ENCODE peak calls at places on chromosomes 7 and 10, in ten cellular contexts. G is HepG2, A is sigmoid colon, Y is transverse colon, M is ovary, T is tibial nerve, D is upper lobe of left lung, U is suprapubic skin, X is SK-N-SH, S is K562. V is an unnamed sample. For H3K4me1 and H3K36me3, the result is how much of the 10 kb centered on the place peaks cover.

GRCh38 chr10:88934900-88935672 is 17.5 kb downstream of the ACTA2 start:
- DNase-seq in T (peak), A (peak), X (peak), M (peak), U (peak), S (peak), D (no peak), Y (peak), G (peak), V (peak)

GRCh38 chr10:14184841-14185500 is 145.8 kb downstream of the FRMD4A start:
- DNase-seq in T (no peak), G (peak), S (peak), Y (peak), M (no peak), A (no peak), X (no peak), D (no peak), U (no peak), V (no peak)

GRCh38 chr10:84267503-84268126 is 22.8 kb downstream of the RGR start:
- DNase-seq in D (no peak), A (no peak), M (no peak), G (peak), X (no peak), Y (peak), U (no peak), S (peak), T (no peak), V (peak)

GRCh38 chr7:41059796-41060195 is 643.1 kb downstream of the INHBA start:
- DNase-seq in D (no peak), Y (no peak), U (no peak), X (no peak), T (no peak), G (no peak), M (no peak), S (no peak), A (no peak), V (no peak)

GRCh38 chr7:6730343-6730633 is 23.5 kb upstream of the ZNF12 start:
- DNase-seq in X (no peak), M (peak), G (peak), U (no peak), D (no peak), S (peak), A (no peak), T (no peak), Y (no peak), V (no peak)

GRCh38 chr7:159063046-159063840 is 81.4 kb downstream of the VIPR2 start:
- DNase-seq in D (peak), M (no peak), X (no peak), U (no peak), S (no peak), Y (no peak), G (no peak), A (no peak), T (no peak), V (no peak)

GRCh38 chr10:16656886-16657285 is 135.2 kb upstream of the C1QL3 start:
- DNase-seq in G (no peak), U (no peak), S (no peak), M (no peak), X (no peak), T (no peak), D (no peak), A (no peak), Y (no peak), V (no peak)

GRCh38 chr7:85130702-85131101 is 56.2 kb downstream of the SEMA3D start:
- DNase-seq in D (no peak), A (no peak), U (no peak), M (no peak), S (no peak), X (no peak), T (no peak), Y (no peak), G (no peak), V (no peak)

GRCh38 chr10:51501396-51501795 is 198.0 kb downstream of the CSTF2T start:
- DNase-seq in M (no peak), S (no peak), Y (no peak), T (no peak), G (no peak), X (no peak), U (no peak), D (no peak), A (no peak), V (no peak)

GRCh38 chr7:129401968-129402860 is 32.0 kb upstream of the STRIP2 start:
- DNase-seq in S (no peak), X (no peak), D (no peak), Y (no peak), G (no peak), M (no peak), U (no peak), T (no peak), A (no peak), V (no peak)

GRCh38 chr7:45660901-45661211 is 86.7 kb downstream of the ADCY1 start:
- DNase-seq in S (no peak), T (no peak), A (no peak), D (no peak), Y (no peak), U (no peak), G (no peak), M (no peak), X (no peak), V (peak)

GRCh38 chr7:153190452-153190851 is 430.9 kb downstream of the ACTR3B start:
- DNase-seq in G (no peak), S (peak), X (peak), Y (no peak), A (no peak), M (no peak), T (no peak), D (no peak), U (no peak), V (no peak)

GRCh38 chr10:73588656-73589055 is 2.5 kb downstream of the USP54 start:
- DNase-seq in D (no peak), X (no peak), T (no peak), A (no peak), G (peak), Y (no peak), S (no peak), U (no peak), M (no peak), V (no peak)

GRCh38 chr7:98418636-98419315 is 17.9 kb upstream of the BAIAP2L1 start:
- DNase-seq in Y (peak), T (no peak), X (peak), S (peak), U (no peak), D (no peak), G (peak), M (no peak), A (no peak), V (peak)

GRCh38 chr7:471866-472639 is 47.6 kb downstream of the PDGFA start:
- DNase-seq in D (peak), X (no peak), U (peak), S (peak), M (peak), A (peak), T (no peak), G (peak), Y (peak), V (peak)

GRCh38 chr10:117740696-117741222 is 198.2 kb downstream of the EMX2 start:
- DNase-seq in X (no peak), Y (no peak), G (no peak), A (no peak), T (no peak), U (no peak), M (no peak), D (no peak), S (no peak), V (no peak)

GRCh38 chr7:31748084-31748483 is 61.1 kb downstream of the PPP1R17 start:
- DNase-seq in S (no peak), G (no peak), D (no peak), T (no peak), A (no peak), X (no peak), M (no peak), U (no peak), Y (no peak), V (no peak)

GRCh38 chr10:63467833-63468232 is 2.1 kb upstream of the JMJD1C start:
- DNase-seq in G (no peak), M (no peak), S (no peak), U (no peak), T (no peak), A (no peak), D (no peak), Y (no peak), X (peak), V (no peak)

GRCh38 chr7:71712653-71713180 is 580.8 kb downstream of the GALNT17 start:
- DNase-seq in U (no peak), S (no peak), T (no peak), Y (no peak), G (no peak), M (no peak), A (no peak), D (no peak), X (no peak), V (no peak)

GRCh38 chr10:131002031-131002861 is 309.3 kb downstream of the TCERG1L start:
- DNase-seq in M (no peak), T (no peak), Y (no peak), X (no peak), D (peak), S (no peak), A (no peak), U (no peak), G (no peak), V (no peak)

GRCh38 chr10:75011221-75011620 is 100.2 kb upstream of the SAMD8 start:
- DNase-seq in S (no peak), M (no peak), D (no peak), Y (no peak), T (no peak), U (no peak), G (no peak), A (no peak), X (no peak), V (no peak)

GRCh38 chr7:10973942-10974716 is 457 bp downstream of the PHF14 start:
- DNase-seq in M (peak), Y (peak), U (peak), T (no peak), G (peak), X (peak), A (no peak), D (peak), S (peak), V (peak)

GRCh38 chr7:139044813-139045794 is 9.3 kb upstream of the ZC3HAV1L start:
- DNase-seq in D (no peak), S (peak), Y (no peak), X (no peak), A (no peak), G (no peak), T (no peak), M (no peak), U (no peak), V (no peak)

GRCh38 chr7:19665399-19666008 is 43.3 kb downstream of the POLR1F start:
- DNase-seq in U (no peak), A (no peak), Y (no peak), G (peak), S (peak), T (no peak), D (no peak), X (peak), M (no peak), V (no peak)

GRCh38 chr10:32197423-32197822 is 141.2 kb upstream of the KIF5B start:
- DNase-seq in G (no peak), X (no peak), D (no peak), A (no peak), S (no peak), Y (no peak), T (no peak), M (no peak), U (no peak), V (no peak)

GRCh38 chr10:69496352-69497234 is 45.3 kb downstream of the TSPAN15 start:
- DNase-seq in Y (no peak), T (no peak), M (no peak), A (peak), U (no peak), S (no peak), G (no peak), X (no peak), D (no peak), V (no peak)

GRCh38 chr7:156947120-156947843 is 2.2 kb upstream of the NOM1 start:
- DNase-seq in D (no peak), T (no peak), U (no peak), G (peak), Y (no peak), A (no peak), X (no peak), S (no peak), M (no peak), V (no peak)

GRCh38 chr7:155591055-155591750 is 44.8 kb upstream of the CNPY1 start:
- DNase-seq in Y (peak), M (no peak), D (no peak), U (peak), S (peak), A (no peak), G (no peak), T (no peak), X (no peak), V (no peak)

GRCh38 chr7:102912742-102913141 is at the start of gene LRRC17:
- DNase-seq in T (no peak), G (no peak), Y (no peak), U (no peak), X (no peak), S (no peak), A (no peak), D (no peak), M (peak), V (no peak)

GRCh38 chr7:44583145-44583544 is 1.1 kb upstream of the TMED4 start:
- DNase-seq in M (no peak), X (no peak), T (no peak), A (no peak), G (no peak), Y (no peak), U (no peak), D (peak), S (no peak), V (no peak)

GRCh38 chr7:117009705-117010361 is 56.5 kb downstream of the ST7 start:
- DNase-seq in A (no peak), U (no peak), T (no peak), M (no peak), G (no peak), Y (no peak), S (no peak), D (no peak), X (no peak), V (no peak)

GRCh38 chr7:140478361-140479061 is 794 bp downstream of the MKRN1 start:
- DNase-seq in G (no peak), A (peak), X (peak), U (peak), T (no peak), D (no peak), M (peak), S (no peak), Y (peak), V (no peak)

GRCh38 chr7:7761974-7762769 is 43.8 kb upstream of the RPA3 start:
- DNase-seq in D (no peak), X (no peak), U (no peak), S (no peak), A (no peak), G (no peak), Y (no peak), T (no peak), M (no peak), V (no peak)

GRCh38 chr7:43540463-43540862 is 42.4 kb upstream of the STK17A start:
- DNase-seq in S (no peak), M (no peak), X (no peak), A (no peak), Y (no peak), D (no peak), T (no peak), G (no peak), U (no peak), V (no peak)

GRCh38 chr7:5237286-5237685 is 45.5 kb upstream of the SLC29A4 start:
- DNase-seq in G (no peak), U (peak), S (no peak), Y (peak), A (peak), M (peak), T (peak), X (no peak), D (peak), V (peak)

GRCh38 chr10:6339891-6340290 is 137.2 kb downstream of the PFKFB3 start:
- DNase-seq in G (no peak), U (no peak), S (no peak), T (no peak), M (no peak), A (no peak), Y (no peak), X (no peak), D (no peak), V (no peak)

GRCh38 chr10:112536663-112537062 is 89.6 kb downstream of the VTI1A start:
- DNase-seq in T (no peak), A (no peak), Y (no peak), U (no peak), S (no peak), G (no peak), M (no peak), D (no peak), X (no peak), V (no peak)

GRCh38 chr7:140417456-140418155 is 13.7 kb downstream of the RAB19 start:
- DNase-seq in U (no peak), X (no peak), D (no peak), M (no peak), T (no peak), S (peak), A (no peak), G (no peak), Y (no peak), V (no peak)

GRCh38 chr10:112379635-112380296 is 5.8 kb downstream of the ACSL5 start:
- DNase-seq in U (no peak), A (no peak), S (peak), D (no peak), X (no peak), T (no peak), G (peak), Y (peak), M (no peak), V (no peak)

GRCh38 chr10:70578371-70578947 is 24.1 kb downstream of the PRF1 start:
- DNase-seq in M (no peak), U (no peak), D (no peak), G (peak), S (no peak), A (peak), Y (peak), T (no peak), X (no peak), V (no peak)

GRCh38 chr10:70576803-70577517 is 25.6 kb downstream of the PRF1 start:
- DNase-seq in D (no peak), X (no peak), T (no peak), M (no peak), G (no peak), Y (no peak), A (no peak), S (no peak), U (no peak), V (no peak)

GRCh38 chr10:70573599-70574506 is 28.7 kb downstream of the PRF1 start:
- DNase-seq in A (no peak), G (no peak), D (no peak), S (no peak), X (no peak), Y (no peak), U (no peak), T (no peak), M (no peak), V (no peak)

GRCh38 chr10:70575874-70576802 is 26.4 kb downstream of the PRF1 start:
- DNase-seq in M (no peak), T (no peak), G (peak), Y (peak), A (peak), S (peak), D (no peak), U (no peak), X (peak), V (peak)

GRCh38 chr10:70575486-70575873 is 27.1 kb downstream of the PRF1 start:
- DNase-seq in S (no peak), X (no peak), D (no peak), Y (no peak), A (peak), U (no peak), G (no peak), T (no peak), M (no peak), V (no peak)
- H3K4me1 ChIP-seq in S (under half), X (under half), D (under half), Y (under half), A (under half), U (under half), G (under half), T (under half), M (under half), V (under half)

GRCh38 chr10:45427956-45428338 is 53.9 kb downstream of the ALOX5 start:
- DNase-seq in A (no peak), S (no peak), G (no peak), T (no peak), U (no peak), D (no peak), X (no peak), Y (no peak), M (no peak), V (no peak)
- H3K36me3 ChIP-seq in A (under half), S (under half), G (under half), T (under half), U (under half), D (under half), X (under half), Y (under half), M (under half), V (under half)

GRCh38 chr7:69598487-69599148 is 343 bp downstream of the AUTS2 start:
- DNase-seq in X (no peak), Y (no peak), D (no peak), S (no peak), A (peak), G (no peak), T (no peak), M (peak), U (peak), V (no peak)

GRCh38 chr7:69602522-69602921 is 4.2 kb downstream of the AUTS2 start:
- DNase-seq in X (no peak), U (no peak), S (no peak), A (no peak), T (no peak), M (no peak), D (no peak), Y (no peak), G (no peak), V (no peak)

GRCh38 chr7:69599211-69599878 is 1.1 kb downstream of the AUTS2 start:
- DNase-seq in S (no peak), A (peak), T (no peak), M (peak), G (no peak), X (peak), D (peak), U (peak), Y (no peak), V (no peak)

GRCh38 chr7:69598081-69598486 is at the start of gene AUTS2:
- DNase-seq in D (peak), U (peak), Y (peak), M (peak), A (peak), T (peak), S (peak), X (peak), G (peak), V (peak)

DNA sequence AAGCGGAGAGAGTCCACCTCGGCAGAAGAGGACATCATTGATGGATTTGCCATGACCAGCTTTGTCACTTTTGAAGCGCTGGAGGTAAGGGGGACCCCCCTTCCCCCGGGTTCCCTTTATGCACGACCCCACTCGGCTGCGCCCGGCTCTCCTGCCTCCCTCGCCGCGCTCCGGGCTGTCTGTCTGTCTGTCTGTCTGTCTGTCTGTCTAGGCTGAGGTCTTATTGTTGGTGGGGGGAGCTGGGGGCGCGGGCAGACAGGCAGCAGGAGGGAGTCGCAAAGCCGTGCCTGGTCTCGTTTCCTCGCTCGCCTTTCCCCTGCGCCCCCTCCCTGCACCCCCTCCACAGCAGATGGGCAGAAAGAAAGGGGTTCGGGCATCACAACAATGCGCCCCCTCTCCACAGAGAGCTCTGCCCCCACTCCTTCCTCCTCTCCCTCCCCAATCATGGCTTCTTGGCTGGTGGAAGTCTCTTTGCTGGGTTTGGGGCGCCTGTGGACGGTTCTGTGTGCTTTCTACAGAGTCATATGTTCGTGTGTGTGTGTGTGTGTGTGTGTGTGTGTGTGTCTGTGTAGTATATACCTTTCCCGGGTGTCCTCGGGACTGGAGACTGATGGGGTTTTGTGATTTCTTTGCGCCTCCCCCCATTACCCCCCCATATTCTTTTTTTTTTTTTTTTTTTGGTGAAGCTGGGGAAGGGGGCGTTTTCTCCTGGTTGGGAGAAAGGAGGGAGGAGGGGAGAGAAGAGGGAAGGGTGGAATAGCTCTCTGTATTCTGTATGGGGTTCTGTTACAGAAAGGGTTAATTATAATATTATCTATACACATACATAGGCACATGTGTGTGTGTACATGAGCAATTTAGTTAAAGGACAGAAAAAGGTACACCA is 1.8 kb downstream of the AUTS2 start:
- DNase-seq in M (peak), X (peak), A (no peak), T (no peak), D (no peak), U (peak), G (no peak), S (no peak), Y (no peak), V (no peak)
- TF ChIP-seq EP300 in M (no peak), X (no peak), A (no peak), T (no peak), D (no peak), U (no peak), G (no peak), S (no peak), Y (no peak), V (no peak)

DNA sequence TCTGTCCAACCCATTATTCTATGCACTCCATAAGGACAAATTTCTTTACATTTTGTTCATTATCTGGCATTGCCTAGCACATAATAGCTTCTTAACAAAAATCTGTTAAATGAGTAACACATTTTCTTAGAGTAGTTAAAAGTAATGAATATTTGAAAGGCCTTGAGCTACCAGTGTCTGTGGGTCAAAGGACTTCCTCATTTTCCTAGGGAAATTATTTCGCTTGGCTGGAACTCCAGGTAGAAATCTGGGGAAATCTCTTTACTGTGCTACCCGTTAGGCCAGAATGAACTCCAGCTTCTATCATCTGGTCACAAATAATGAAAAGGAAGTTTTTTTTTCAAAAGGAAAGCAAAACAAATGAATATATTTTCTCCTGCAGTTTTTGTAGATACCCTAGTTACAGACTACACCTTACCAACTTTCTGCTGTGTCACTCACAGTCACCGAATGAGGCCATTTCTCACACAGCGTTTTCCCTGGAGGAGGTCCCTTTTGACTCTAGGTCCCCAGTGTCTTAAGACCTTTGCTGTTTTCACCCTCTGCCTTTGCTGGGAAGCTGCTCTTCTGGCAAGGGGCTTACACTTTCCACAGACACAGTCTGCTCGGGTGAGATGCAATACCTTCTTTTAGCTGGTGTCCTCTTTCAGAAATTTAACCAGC is 1.6 kb downstream of the SAMD9L start:
- DNase-seq in U (no peak), D (no peak), Y (no peak), M (no peak), G (no peak), T (no peak), X (no peak), S (no peak), A (no peak), V (no peak)
- H3K4me1 ChIP-seq in U (under half), D (under half), Y (under half), M (under half), G (under half), T (under half), X (under half), S (under half), A (under half), V (under half)